ENCODE peak calls at places on chromosomes 7 and 10, in ten cellular contexts. One of them, this sample, is unnamed.

GRCh38 chr10:44068716-44069482 is 316.0 kb downstream of the CXCL12 start:
- DNase-seq in IMR-90: peak
- DNase-seq in ovary: no peak
- DNase-seq in adrenal gland: no peak
- DNase-seq in NB4: no peak
- DNase-seq in K562: no peak
- DNase-seq in suprapubic skin: no peak
- DNase-seq in lower leg skin: peak
- DNase-seq in GM12891: no peak
- DNase-seq in transverse colon: no peak
- DNase-seq in this sample: no peak

GRCh38 chr7:113715262-113715661 is 203.5 kb downstream of the PPP1R3A start:
- DNase-seq in ovary: no peak
- DNase-seq in adrenal gland: no peak
- DNase-seq in suprapubic skin: no peak
- DNase-seq in transverse colon: no peak
- DNase-seq in lower leg skin: no peak
- DNase-seq in NB4: no peak
- DNase-seq in GM12891: no peak
- DNase-seq in K562: no peak
- DNase-seq in IMR-90: no peak
- DNase-seq in this sample: no peak

GRCh38 chr10:32317795-32318194 is 29.2 kb downstream of the EPC1 start:
- DNase-seq in adrenal gland: no peak
- DNase-seq in NB4: no peak
- DNase-seq in ovary: no peak
- DNase-seq in IMR-90: no peak
- DNase-seq in transverse colon: no peak
- DNase-seq in lower leg skin: no peak
- DNase-seq in suprapubic skin: no peak
- DNase-seq in GM12891: peak
- DNase-seq in K562: no peak
- DNase-seq in this sample: no peak

GRCh38 chr7:102129636-102130370 is 156.9 kb upstream of the SH2B2 start:
- DNase-seq in NB4: no peak
- DNase-seq in lower leg skin: no peak
- DNase-seq in transverse colon: no peak
- DNase-seq in GM12891: no peak
- DNase-seq in adrenal gland: no peak
- DNase-seq in suprapubic skin: no peak
- DNase-seq in ovary: no peak
- DNase-seq in IMR-90: no peak
- DNase-seq in K562: no peak
- DNase-seq in this sample: no peak

GRCh38 chr7:80882213-80882801 is 36.5 kb downstream of the SEMA3C start:
- DNase-seq in IMR-90: no peak
- DNase-seq in NB4: no peak
- DNase-seq in GM12891: no peak
- DNase-seq in suprapubic skin: no peak
- DNase-seq in adrenal gland: no peak
- DNase-seq in K562: no peak
- DNase-seq in lower leg skin: no peak
- DNase-seq in transverse colon: no peak
- DNase-seq in ovary: no peak
- DNase-seq in this sample: no peak

GRCh38 chr10:78852856-78853255 is 215.9 kb upstream of the ZMIZ1 start:
- DNase-seq in NB4: peak
- DNase-seq in K562: peak
- DNase-seq in ovary: no peak
- DNase-seq in transverse colon: peak
- DNase-seq in IMR-90: peak
- DNase-seq in GM12891: no peak
- DNase-seq in suprapubic skin: no peak
- DNase-seq in lower leg skin: no peak
- DNase-seq in adrenal gland: peak
- DNase-seq in this sample: peak

GRCh38 chr7:101858437-101859385 is 41.3 kb downstream of the CUX1 start:
- DNase-seq in adrenal gland: peak
- DNase-seq in ovary: no peak
- DNase-seq in K562: no peak
- DNase-seq in lower leg skin: no peak
- DNase-seq in transverse colon: no peak
- DNase-seq in IMR-90: no peak
- DNase-seq in GM12891: no peak
- DNase-seq in suprapubic skin: no peak
- DNase-seq in NB4: no peak
- DNase-seq in this sample: no peak

GRCh38 chr10:34526758-34527730 is 288.1 kb downstream of the PARD3 start:
- DNase-seq in K562: no peak
- DNase-seq in NB4: no peak
- DNase-seq in suprapubic skin: no peak
- DNase-seq in adrenal gland: peak
- DNase-seq in GM12891: no peak
- DNase-seq in ovary: no peak
- DNase-seq in IMR-90: peak
- DNase-seq in transverse colon: no peak
- DNase-seq in lower leg skin: no peak
- DNase-seq in this sample: no peak

GRCh38 chr7:75892634-75893272 is 13.9 kb downstream of the RHBDD2 start:
- DNase-seq in suprapubic skin: no peak
- DNase-seq in adrenal gland: peak
- DNase-seq in K562: no peak
- DNase-seq in GM12891: no peak
- DNase-seq in IMR-90: peak
- DNase-seq in transverse colon: peak
- DNase-seq in NB4: no peak
- DNase-seq in lower leg skin: peak
- DNase-seq in ovary: peak
- DNase-seq in this sample: no peak

GRCh38 chr7:70698219-70698832 is 433.6 kb upstream of the GALNT17 start:
- DNase-seq in K562: peak
- DNase-seq in NB4: peak
- DNase-seq in IMR-90: peak
- DNase-seq in GM12891: no peak
- DNase-seq in transverse colon: no peak
- DNase-seq in lower leg skin: no peak
- DNase-seq in suprapubic skin: no peak
- DNase-seq in adrenal gland: peak
- DNase-seq in ovary: peak
- DNase-seq in this sample: peak

GRCh38 chr7:44194069-44194468 is 4.8 kb upstream of the GCK start:
- DNase-seq in K562: no peak
- DNase-seq in adrenal gland: no peak
- DNase-seq in IMR-90: peak
- DNase-seq in GM12891: no peak
- DNase-seq in lower leg skin: no peak
- DNase-seq in suprapubic skin: no peak
- DNase-seq in ovary: no peak
- DNase-seq in transverse colon: no peak
- DNase-seq in NB4: peak
- DNase-seq in this sample: peak

GRCh38 chr7:115976651-115977050 is 53.9 kb downstream of the TFEC start:
- DNase-seq in ovary: no peak
- DNase-seq in transverse colon: no peak
- DNase-seq in lower leg skin: no peak
- DNase-seq in K562: no peak
- DNase-seq in IMR-90: peak
- DNase-seq in suprapubic skin: no peak
- DNase-seq in GM12891: no peak
- DNase-seq in NB4: no peak
- DNase-seq in adrenal gland: no peak
- DNase-seq in this sample: no peak

GRCh38 chr7:115975766-115976165 is 54.8 kb downstream of the TFEC start:
- DNase-seq in lower leg skin: no peak
- DNase-seq in IMR-90: no peak
- DNase-seq in ovary: no peak
- DNase-seq in transverse colon: no peak
- DNase-seq in suprapubic skin: no peak
- DNase-seq in NB4: no peak
- DNase-seq in K562: no peak
- DNase-seq in GM12891: no peak
- DNase-seq in adrenal gland: no peak
- DNase-seq in this sample: no peak

GRCh38 chr7:115984105-115984504 is 46.5 kb downstream of the TFEC start:
- DNase-seq in IMR-90: peak
- DNase-seq in K562: no peak
- DNase-seq in GM12891: no peak
- DNase-seq in lower leg skin: no peak
- DNase-seq in NB4: no peak
- DNase-seq in transverse colon: no peak
- DNase-seq in adrenal gland: no peak
- DNase-seq in ovary: no peak
- DNase-seq in suprapubic skin: no peak
- DNase-seq in this sample: no peak

DNA sequence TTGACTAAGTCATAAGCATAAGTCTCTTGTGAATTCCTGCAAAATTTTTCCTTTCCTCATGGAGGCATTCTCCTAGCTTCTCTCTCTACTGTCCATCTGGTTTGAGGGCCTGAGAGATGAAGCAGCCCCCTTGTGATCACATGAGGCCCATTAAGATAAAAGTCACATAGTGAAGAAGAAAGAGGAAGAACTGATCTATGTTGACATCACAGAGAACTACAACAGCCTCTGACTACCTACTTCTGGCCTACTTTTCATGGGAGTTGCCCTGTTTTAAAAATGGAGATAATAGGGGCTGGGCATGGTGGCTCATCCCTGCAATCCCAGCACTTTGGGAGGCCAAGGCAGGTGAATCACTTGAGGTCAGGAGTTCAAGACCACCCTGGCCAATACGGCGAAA is 50.4 kb downstream of the TFEC start:
- DNase-seq in NB4: no peak
- DNase-seq in GM12891: no peak
- DNase-seq in lower leg skin: no peak
- DNase-seq in K562: no peak
- DNase-seq in transverse colon: no peak
- DNase-seq in IMR-90: no peak
- DNase-seq in adrenal gland: no peak
- DNase-seq in ovary: no peak
- DNase-seq in suprapubic skin: no peak
- DNase-seq in this sample: no peak
- TF ChIP-seq POLR2A in NB4: no peak
- TF ChIP-seq POLR2A in GM12891: no peak
- TF ChIP-seq POLR2A in lower leg skin: no peak
- TF ChIP-seq POLR2A in K562: no peak
- TF ChIP-seq POLR2A in transverse colon: no peak
- TF ChIP-seq POLR2A in IMR-90: no peak
- TF ChIP-seq POLR2A in adrenal gland: no peak
- TF ChIP-seq POLR2A in ovary: no peak
- TF ChIP-seq POLR2A in suprapubic skin: no peak
- TF ChIP-seq POLR2A in this sample: no peak

DNA sequence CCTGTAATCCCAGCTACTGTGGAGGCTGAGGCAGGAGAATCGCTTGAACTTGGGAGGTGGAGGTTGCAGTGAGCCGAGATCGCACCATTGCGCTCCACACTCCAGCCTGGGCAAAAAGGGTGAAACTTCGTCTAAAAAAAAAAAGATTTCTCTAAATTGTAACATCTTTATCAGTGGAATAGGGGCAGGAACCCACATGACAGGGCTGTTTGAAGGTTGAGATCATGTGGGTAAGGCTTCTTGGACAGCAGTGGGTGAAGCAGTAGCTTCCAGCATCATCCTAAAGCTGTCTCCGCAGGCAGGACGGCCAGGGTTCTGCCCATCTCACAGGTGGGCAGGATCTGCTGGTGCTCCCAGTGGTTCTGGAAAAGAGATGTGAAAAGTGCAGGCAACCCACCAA is 37.9 kb upstream of the SEPHS1 start:
- DNase-seq in ovary: no peak
- DNase-seq in NB4: no peak
- DNase-seq in adrenal gland: no peak
- DNase-seq in suprapubic skin: no peak
- DNase-seq in IMR-90: no peak
- DNase-seq in K562: no peak
- DNase-seq in lower leg skin: no peak
- DNase-seq in GM12891: no peak
- DNase-seq in transverse colon: no peak
- DNase-seq in this sample: no peak
- TF ChIP-seq POLR2A in ovary: no peak
- TF ChIP-seq POLR2A in NB4: no peak
- TF ChIP-seq POLR2A in adrenal gland: no peak
- TF ChIP-seq POLR2A in suprapubic skin: no peak
- TF ChIP-seq POLR2A in IMR-90: no peak
- TF ChIP-seq POLR2A in K562: no peak
- TF ChIP-seq POLR2A in lower leg skin: no peak
- TF ChIP-seq POLR2A in GM12891: no peak
- TF ChIP-seq POLR2A in transverse colon: no peak
- TF ChIP-seq POLR2A in this sample: no peak

GRCh38 chr10:91040343-91040742 is 119.5 kb upstream of the ANKRD1 start:
- DNase-seq in adrenal gland: no peak
- DNase-seq in suprapubic skin: no peak
- DNase-seq in ovary: no peak
- DNase-seq in IMR-90: no peak
- DNase-seq in transverse colon: no peak
- DNase-seq in K562: no peak
- DNase-seq in lower leg skin: no peak
- DNase-seq in GM12891: no peak
- DNase-seq in NB4: no peak
- DNase-seq in this sample: no peak

GRCh38 chr10:91048380-91048779 is 127.5 kb upstream of the ANKRD1 start:
- DNase-seq in suprapubic skin: no peak
- DNase-seq in GM12891: no peak
- DNase-seq in NB4: no peak
- DNase-seq in K562: no peak
- DNase-seq in IMR-90: no peak
- DNase-seq in transverse colon: no peak
- DNase-seq in lower leg skin: no peak
- DNase-seq in ovary: no peak
- DNase-seq in adrenal gland: no peak
- DNase-seq in this sample: no peak

GRCh38 chr10:91042069-91042468 is 121.2 kb upstream of the ANKRD1 start:
- DNase-seq in NB4: no peak
- DNase-seq in IMR-90: no peak
- DNase-seq in suprapubic skin: no peak
- DNase-seq in adrenal gland: no peak
- DNase-seq in K562: no peak
- DNase-seq in ovary: no peak
- DNase-seq in transverse colon: no peak
- DNase-seq in GM12891: no peak
- DNase-seq in lower leg skin: no peak
- DNase-seq in this sample: no peak

GRCh38 chr10:91046891-91047290 is 126.0 kb upstream of the ANKRD1 start:
- DNase-seq in suprapubic skin: no peak
- DNase-seq in IMR-90: no peak
- DNase-seq in adrenal gland: peak
- DNase-seq in K562: no peak
- DNase-seq in transverse colon: no peak
- DNase-seq in lower leg skin: no peak
- DNase-seq in NB4: no peak
- DNase-seq in ovary: no peak
- DNase-seq in GM12891: no peak
- DNase-seq in this sample: no peak

GRCh38 chr10:91043173-91043910 is 122.5 kb upstream of the ANKRD1 start:
- DNase-seq in adrenal gland: peak
- DNase-seq in lower leg skin: no peak
- DNase-seq in NB4: peak
- DNase-seq in suprapubic skin: no peak
- DNase-seq in K562: peak
- DNase-seq in IMR-90: peak
- DNase-seq in transverse colon: no peak
- DNase-seq in ovary: no peak
- DNase-seq in GM12891: no peak
- DNase-seq in this sample: peak
- TF ChIP-seq POLR2A in adrenal gland: no peak
- TF ChIP-seq POLR2A in lower leg skin: no peak
- TF ChIP-seq POLR2A in NB4: no peak
- TF ChIP-seq POLR2A in suprapubic skin: no peak
- TF ChIP-seq POLR2A in K562: no peak
- TF ChIP-seq POLR2A in IMR-90: no peak
- TF ChIP-seq POLR2A in transverse colon: no peak
- TF ChIP-seq POLR2A in ovary: no peak
- TF ChIP-seq POLR2A in GM12891: no peak
- TF ChIP-seq POLR2A in this sample: no peak

GRCh38 chr10:98414932-98415709 is at the start of gene PYROXD2:
- DNase-seq in K562: peak
- DNase-seq in adrenal gland: peak
- DNase-seq in suprapubic skin: peak
- DNase-seq in NB4: peak
- DNase-seq in GM12891: peak
- DNase-seq in lower leg skin: peak
- DNase-seq in transverse colon: peak
- DNase-seq in ovary: peak
- DNase-seq in IMR-90: peak
- DNase-seq in this sample: peak
- TF ChIP-seq POLR2A in K562: peak
- TF ChIP-seq POLR2A in adrenal gland: peak
- TF ChIP-seq POLR2A in suprapubic skin: peak
- TF ChIP-seq POLR2A in NB4: peak
- TF ChIP-seq POLR2A in GM12891: peak
- TF ChIP-seq POLR2A in lower leg skin: no peak
- TF ChIP-seq POLR2A in transverse colon: peak
- TF ChIP-seq POLR2A in ovary: peak
- TF ChIP-seq POLR2A in IMR-90: peak
- TF ChIP-seq POLR2A in this sample: peak

This sample was measured in erythroblast.